ENCODE peak calls at places on chromosomes 4 and X, in nine cellular contexts. T, I, A, R, B, Q, C, S and E are unnamed samples.

GRCh38 chr4:100679926-100680325 is 162.1 kb upstream of the EMCN start:
- DNase-seq in T (no peak), I (no peak), A (no peak), R (no peak), B (no peak), Q (no peak), C (no peak), S (no peak), E (no peak)

GRCh38 chr4:1447676-1448588 is 41.7 kb upstream of the NKX1-1 start:
- DNase-seq in T (no peak), I (no peak), A (peak), R (no peak), B (no peak), Q (no peak), C (no peak), S (no peak), E (no peak)

GRCh38 chr4:60683357-60683756 is 516.8 kb upstream of the ADGRL3 start:
- DNase-seq in T (no peak), I (no peak), A (no peak), R (no peak), B (no peak), Q (peak), C (no peak), S (no peak), E (no peak)

GRCh38 chrX:150942958-150943594 is 40.1 kb upstream of the HMGB3 start:
- DNase-seq in T (no peak), I (no peak), A (no peak), R (no peak), B (no peak), Q (no peak), C (no peak), S (no peak), E (no peak)

GRCh38 chr4:138758876-138759275 is 256.7 kb upstream of the NOCT start:
- DNase-seq in T (no peak), I (no peak), A (no peak), R (no peak), B (no peak), Q (no peak), C (no peak), S (no peak), E (no peak)

GRCh38 chr4:93184093-93184492 is 644.5 kb upstream of the ATOH1 start:
- DNase-seq in T (no peak), I (peak), A (no peak), R (no peak), B (no peak), Q (no peak), C (no peak), S (peak), E (no peak)

GRCh38 chr4:108031427-108032083 is 41.9 kb downstream of the HADH start:
- DNase-seq in T (no peak), I (no peak), A (no peak), R (no peak), B (no peak), Q (no peak), C (no peak), S (no peak), E (no peak)

GRCh38 chr4:121112530-121112929 is 40.2 kb upstream of the NDNF start:
- DNase-seq in T (no peak), I (no peak), A (no peak), R (no peak), B (no peak), Q (no peak), C (no peak), S (no peak), E (no peak)

GRCh38 chrX:115560978-115561604 is at the start of gene PLS3:
- DNase-seq in T (peak), I (no peak), A (peak), R (peak), B (peak), Q (peak), C (no peak), S (peak), E (no peak)

GRCh38 chr4:176377705-176378302 is 58.0 kb downstream of the SPCS3 start:
- DNase-seq in T (no peak), I (no peak), A (no peak), R (no peak), B (peak), Q (no peak), C (no peak), S (no peak), E (no peak)

GRCh38 chrX:71315917-71316316 is 14.4 kb downstream of the ITGB1BP2 start:
- DNase-seq in T (no peak), I (no peak), A (no peak), R (no peak), B (no peak), Q (peak), C (no peak), S (no peak), E (no peak)

GRCh38 chr4:77844363-77844762 is 18.3 kb upstream of the MRPL1 start:
- DNase-seq in T (no peak), I (no peak), A (no peak), R (no peak), B (no peak), Q (no peak), C (no peak), S (no peak), E (no peak)

GRCh38 chr4:143531368-143531767 is 17.9 kb downstream of the SMARCA5 start:
- DNase-seq in T (no peak), I (no peak), A (no peak), R (no peak), B (no peak), Q (no peak), C (no peak), S (no peak), E (no peak)

GRCh38 chr4:48290146-48290772 is 20.6 kb upstream of the TEC start:
- DNase-seq in T (no peak), I (no peak), A (no peak), R (no peak), B (no peak), Q (no peak), C (no peak), S (peak), E (no peak)

GRCh38 chr4:25030283-25031076 is at the start of gene LGI2:
- DNase-seq in T (no peak), I (no peak), A (peak), R (peak), B (no peak), Q (no peak), C (no peak), S (peak), E (no peak)

GRCh38 chrX:30961805-30962204 is 72.8 kb upstream of the TAB3 start:
- DNase-seq in T (no peak), I (no peak), A (no peak), R (no peak), B (no peak), Q (no peak), C (no peak), S (no peak), E (no peak)

GRCh38 chr4:183276106-183276505 is 44.0 kb downstream of the CLDN22 start:
- DNase-seq in T (no peak), I (no peak), A (no peak), R (no peak), B (no peak), Q (no peak), C (no peak), S (no peak), E (no peak)

GRCh38 chr4:150987204-150987603 is 27.9 kb downstream of the LRBA start:
- DNase-seq in T (no peak), I (no peak), A (no peak), R (no peak), B (no peak), Q (no peak), C (no peak), S (no peak), E (no peak)

GRCh38 chrX:114028907-114029662 is 554.8 kb upstream of the HTR2C start:
- DNase-seq in T (no peak), I (no peak), A (no peak), R (no peak), B (no peak), Q (no peak), C (no peak), S (no peak), E (no peak)

GRCh38 chrX:81195712-81196111 is 6.0 kb downstream of the HMGN5 start:
- DNase-seq in T (peak), I (peak), A (peak), R (peak), B (peak), Q (peak), C (peak), S (peak), E (peak)

GRCh38 chr4:176792348-176793059 is at the start of gene VEGFC:
- DNase-seq in T (peak), I (no peak), A (peak), R (peak), B (peak), Q (no peak), C (no peak), S (peak), E (no peak)

GRCh38 chr4:73620115-73620792 is at the start of gene RASSF6:
- DNase-seq in T (no peak), I (no peak), A (peak), R (no peak), B (no peak), Q (no peak), C (peak), S (peak), E (no peak)

GRCh38 chrX:125439194-125439849 is 119.7 kb downstream of the TEX13C start:
- DNase-seq in T (no peak), I (no peak), A (no peak), R (no peak), B (no peak), Q (no peak), C (no peak), S (no peak), E (no peak)